ENCODE peak calls at places on chromosomes 11 and 22, in four cellular contexts. R is GM23338, N is stomach, E is H1. V is an unnamed sample. For H3K36me3, the result is how much of the 10 kb centered on the place peaks cover.

GRCh38 chr11:56923116-56923515 is 65.6 kb upstream of the OR5AK2 start:
- DNase-seq in R (no peak), N (no peak), E (no peak), V (no peak)

GRCh38 chr11:110587972-110588371 is 124.3 kb downstream of the ARHGAP20 start:
- DNase-seq in R (no peak), N (no peak), E (no peak), V (no peak)

GRCh38 chr11:20854214-20854613 is 184.8 kb downstream of the NELL1 start:
- DNase-seq in R (peak), N (no peak), E (no peak), V (no peak)

GRCh38 chr22:29717789-29718188 is 2.0 kb upstream of the CABP7 start:
- DNase-seq in R (no peak), N (no peak), E (no peak), V (no peak)

GRCh38 chr11:16779436-16779835 is 41.0 kb downstream of the C11orf58 start:
- DNase-seq in R (peak), N (peak), E (no peak), V (no peak)

GRCh38 chr22:50400931-50401330 is 57.8 kb downstream of the PPP6R2 start:
- DNase-seq in R (no peak), N (no peak), E (no peak), V (no peak)

GRCh38 chr11:68438658-68439259 is 21.8 kb upstream of the PPP6R3 start:
- DNase-seq in R (no peak), N (no peak), E (no peak), V (no peak)

GRCh38 chr11:67482275-67482735 is 521 bp upstream of the AIP start:
- DNase-seq in R (no peak), N (no peak), E (no peak), V (no peak)

GRCh38 chr11:20360650-20361049 is 2.9 kb upstream of the HTATIP2 start:
- DNase-seq in R (no peak), N (peak), E (no peak), V (no peak)

GRCh38 chr11:119764108-119764874 is 35.3 kb upstream of the NECTIN1 start:
- DNase-seq in R (peak), N (no peak), E (no peak), V (no peak)

GRCh38 chr11:73177380-73178091 is 35.4 kb upstream of the FCHSD2 start:
- DNase-seq in R (no peak), N (peak), E (no peak), V (no peak)

GRCh38 chr22:42292726-42293520 is 22.5 kb upstream of the TCF20 start:
- DNase-seq in R (no peak), N (no peak), E (no peak), V (no peak)

GRCh38 chr11:417652-418342 is 3.0 kb upstream of the SIGIRR start:
- DNase-seq in R (no peak), N (no peak), E (no peak), V (no peak)

GRCh38 chr22:44364750-44365118 is 52.0 kb upstream of the SHISAL1 start:
- DNase-seq in R (no peak), N (no peak), E (no peak), V (no peak)

GRCh38 chr11:127443297-127443696 is 442.7 kb upstream of the KIRREL3 start:
- DNase-seq in R (no peak), N (no peak), E (no peak), V (no peak)

GRCh38 chr11:132337819-132338416 is 967.5 kb downstream of the NTM start:
- DNase-seq in R (no peak), N (no peak), E (no peak), V (no peak)

GRCh38 chr22:37337204-37337943 is 55.1 kb downstream of the CYTH4 start:
- DNase-seq in R (no peak), N (no peak), E (no peak), V (no peak)

GRCh38 chr11:129636926-129637325 is 178.7 kb upstream of the TMEM45B start:
- DNase-seq in R (no peak), N (no peak), E (no peak), V (no peak)

GRCh38 chr11:68099474-68100405 is 21.4 kb downstream of the CHKA start:
- DNase-seq in R (peak), N (peak), E (no peak), V (no peak)

GRCh38 chr11:1749787-1750351 is 526 bp downstream of the IFITM10 start:
- DNase-seq in R (no peak), N (no peak), E (no peak), V (no peak)

DNA sequence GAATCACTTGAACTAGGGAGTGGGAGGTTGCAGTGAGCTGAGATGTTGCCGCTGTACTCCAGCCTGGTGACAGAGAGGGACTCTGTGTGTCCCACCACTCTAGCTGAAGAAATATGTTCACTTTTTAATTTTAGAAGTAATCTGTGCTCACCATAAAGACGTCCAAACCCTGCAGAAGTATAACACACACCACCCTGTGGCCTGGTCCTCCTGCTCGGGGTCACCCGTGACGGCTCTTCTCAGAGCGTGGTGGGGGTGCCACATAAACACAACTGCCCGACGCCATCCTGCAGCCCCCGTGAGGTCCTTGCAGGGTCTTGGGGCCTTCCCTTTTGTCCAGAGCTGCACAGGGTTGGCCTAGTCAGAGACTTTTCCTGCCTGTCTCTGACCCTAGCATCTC is 8.8 kb downstream of the PPIL2 start:
- DNase-seq in R (no peak), N (no peak), E (no peak), V (no peak)
- H3K36me3 ChIP-seq in R (under half), N (half or more), E (under half), V (half or more)

GRCh38 chr11:12086271-12087074 is 23.9 kb upstream of the MICAL2 start:
- DNase-seq in R (no peak), N (peak), E (no peak), V (no peak)
- TF ChIP-seq POLR2AphosphoS5 in R (no peak), N (peak), E (no peak), V (peak)

DNA sequence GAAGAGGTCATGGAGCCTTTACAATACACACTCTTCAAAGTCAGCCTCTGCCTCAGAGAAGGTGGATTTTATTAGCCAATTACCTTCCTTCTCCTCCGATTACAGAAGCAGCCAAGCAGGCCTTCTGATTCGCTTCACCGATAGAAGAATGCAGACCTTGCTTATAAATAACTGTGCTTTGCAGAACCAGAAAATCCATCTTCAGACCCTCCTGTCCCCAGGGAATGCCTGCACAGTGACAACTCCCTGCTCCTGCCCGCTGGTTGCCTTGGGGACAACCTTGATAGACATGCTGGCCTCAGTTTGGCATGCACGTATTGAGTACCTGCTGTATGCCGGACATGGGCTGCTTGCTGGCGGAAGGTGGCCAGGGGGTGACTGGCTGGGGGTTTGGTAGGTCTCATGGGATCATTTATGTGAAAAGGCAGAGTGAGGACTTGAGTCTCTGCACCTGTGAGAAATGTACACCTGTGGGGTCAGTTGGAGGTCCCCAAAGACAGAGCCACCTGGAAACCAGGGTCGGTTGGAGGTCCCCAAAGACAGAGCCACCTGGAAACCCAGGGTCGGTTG is 1238.7 kb downstream of the BRD1 start:
- DNase-seq in R (no peak), N (no peak), E (no peak), V (no peak)
- H3K4me3 ChIP-seq in R (no peak), N (no peak), E (no peak), V (no peak)

DNA sequence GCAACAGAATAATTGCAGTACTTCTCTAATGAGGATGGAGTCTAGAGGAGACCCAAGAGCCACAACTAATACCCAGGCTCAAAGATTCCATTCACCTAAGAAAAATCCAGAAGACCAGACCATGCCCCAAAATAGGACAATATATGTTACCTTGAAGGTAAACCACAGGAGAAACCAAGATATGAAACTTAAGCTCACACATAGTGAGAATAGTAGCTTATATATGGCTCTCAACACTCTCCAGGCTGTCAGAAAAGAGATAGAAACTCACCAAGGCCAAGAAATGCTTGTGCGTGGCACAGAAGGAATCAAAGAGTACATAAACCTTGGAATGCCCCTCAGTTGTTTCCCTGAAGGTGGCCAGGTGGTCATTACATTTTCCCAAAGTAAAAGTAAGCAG is 9.1 kb downstream of the FAM111A start:
- DNase-seq in R (no peak), N (no peak), E (no peak), V (no peak)
- H3K36me3 ChIP-seq in R (under half), N (under half), E (under half), V (under half)

GRCh38 chr11:93491941-93492340 is 51.2 kb downstream of the SMCO4 start:
- DNase-seq in R (no peak), N (no peak), E (no peak), V (no peak)
- TF ChIP-seq POLR2AphosphoS5 in R (no peak), N (no peak), E (no peak), V (no peak)

GRCh38 chr22:25417792-25418191 is 146.7 kb upstream of the GRK3 start:
- DNase-seq in R (no peak), N (no peak), E (no peak), V (no peak)

GRCh38 chr22:25419247-25420113 is 145.0 kb upstream of the GRK3 start:
- DNase-seq in R (no peak), N (no peak), E (no peak), V (no peak)

GRCh38 chr22:25420925-25421904 is 143.3 kb upstream of the GRK3 start:
- DNase-seq in R (peak), N (no peak), E (peak), V (no peak)

GRCh38 chr22:25420471-25420924 is 144.0 kb upstream of the GRK3 start:
- DNase-seq in R (no peak), N (no peak), E (no peak), V (no peak)
- H3K4me3 ChIP-seq in R (peak), N (peak), E (peak), V (peak)

GRCh38 chr22:23270798-23271596 is 90.7 kb downstream of the BCR start:
- DNase-seq in R (no peak), N (no peak), E (no peak), V (no peak)
- H3K36me3 ChIP-seq in R (under half), N (half or more), E (under half), V (under half)

GRCh38 chr11:97136067-97136466 is 746.3 kb downstream of the JRKL start:
- DNase-seq in R (no peak), N (no peak), E (no peak), V (no peak)
- TF ChIP-seq POLR2AphosphoS5 in R (no peak), N (no peak), E (no peak), V (no peak)